ENCODE peak calls at places on chromosomes 16 and 17, in five cellular contexts. R, Z, O, N and I are unnamed samples.

GRCh38 chr16:58301052-58301451 is 6.2 kb upstream of the PRSS54 start:
- DNase-seq in R (no peak), Z (no peak), O (no peak), N (no peak), I (no peak)

GRCh38 chr16:63426275-63426870 is 1390.1 kb upstream of the CDH8 start:
- DNase-seq in R (no peak), Z (no peak), O (no peak), N (no peak), I (no peak)

GRCh38 chr16:78579020-78579419 is 479.6 kb downstream of the WWOX start:
- DNase-seq in R (no peak), Z (no peak), O (no peak), N (no peak), I (no peak)

GRCh38 chr17:73718912-73719311 is 74.7 kb upstream of the SDK2 start:
- DNase-seq in R (no peak), Z (no peak), O (no peak), N (no peak), I (no peak)

GRCh38 chr17:37083461-37083860 is 134.7 kb downstream of the AATF start:
- DNase-seq in R (no peak), Z (no peak), O (no peak), N (no peak), I (no peak)

GRCh38 chr17:81494984-81495383 is 17.6 kb downstream of the ACTG1 start:
- DNase-seq in R (no peak), Z (no peak), O (peak), N (peak), I (no peak)

GRCh38 chr17:20073056-20073979 is 64.2 kb downstream of the SPECC1 start:
- DNase-seq in R (no peak), Z (no peak), O (no peak), N (no peak), I (no peak)

GRCh38 chr17:73795730-73796129 is 151.5 kb upstream of the SDK2 start:
- DNase-seq in R (no peak), Z (peak), O (no peak), N (no peak), I (no peak)

GRCh38 chr16:85327731-85328664 is 215.7 kb upstream of the CIBAR2 start:
- DNase-seq in R (no peak), Z (no peak), O (no peak), N (peak), I (no peak)

DNA sequence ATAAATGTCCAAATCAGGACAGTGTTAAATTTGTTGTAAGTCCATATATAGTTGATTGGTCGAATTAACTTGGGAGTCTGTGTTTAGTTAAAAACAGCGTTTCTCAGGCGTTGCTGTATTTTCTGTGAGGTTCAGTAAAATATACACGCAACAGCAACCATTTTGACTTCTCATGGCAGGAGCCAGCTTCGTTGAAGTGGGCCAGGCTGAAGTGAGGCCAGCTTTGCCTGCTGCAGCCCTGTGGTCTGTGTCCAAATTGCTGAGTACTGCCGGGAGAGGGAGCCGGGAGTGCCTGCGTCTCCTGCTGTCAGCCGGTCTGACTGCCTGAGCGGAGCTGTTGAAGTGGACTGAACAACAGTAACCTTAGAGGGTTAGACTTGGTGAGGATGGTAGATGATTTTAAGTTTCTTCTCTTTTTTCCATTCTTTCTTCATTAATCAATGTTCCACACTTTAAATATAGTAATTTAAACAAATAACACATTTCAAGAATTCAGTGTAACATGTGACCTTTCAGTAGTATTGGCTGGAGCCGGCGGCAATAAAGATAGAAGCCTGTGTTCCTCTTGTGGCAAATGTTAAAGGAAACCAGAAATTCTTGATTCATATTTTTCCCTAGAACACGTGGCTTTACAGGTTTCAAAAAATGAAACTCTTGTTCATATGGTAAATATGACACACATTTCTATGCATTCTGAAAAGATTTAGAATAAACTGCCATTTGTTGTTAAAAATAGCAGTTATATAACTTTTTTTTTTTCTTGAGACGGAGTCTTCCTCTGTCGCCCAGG is 37.0 kb upstream of the ZNF750 start:
- DNase-seq in R (no peak), Z (peak), O (peak), N (peak), I (no peak)
- TF ChIP-seq TAF1 in R (no peak), Z (no peak), O (no peak), N (peak), I (no peak)

DNA sequence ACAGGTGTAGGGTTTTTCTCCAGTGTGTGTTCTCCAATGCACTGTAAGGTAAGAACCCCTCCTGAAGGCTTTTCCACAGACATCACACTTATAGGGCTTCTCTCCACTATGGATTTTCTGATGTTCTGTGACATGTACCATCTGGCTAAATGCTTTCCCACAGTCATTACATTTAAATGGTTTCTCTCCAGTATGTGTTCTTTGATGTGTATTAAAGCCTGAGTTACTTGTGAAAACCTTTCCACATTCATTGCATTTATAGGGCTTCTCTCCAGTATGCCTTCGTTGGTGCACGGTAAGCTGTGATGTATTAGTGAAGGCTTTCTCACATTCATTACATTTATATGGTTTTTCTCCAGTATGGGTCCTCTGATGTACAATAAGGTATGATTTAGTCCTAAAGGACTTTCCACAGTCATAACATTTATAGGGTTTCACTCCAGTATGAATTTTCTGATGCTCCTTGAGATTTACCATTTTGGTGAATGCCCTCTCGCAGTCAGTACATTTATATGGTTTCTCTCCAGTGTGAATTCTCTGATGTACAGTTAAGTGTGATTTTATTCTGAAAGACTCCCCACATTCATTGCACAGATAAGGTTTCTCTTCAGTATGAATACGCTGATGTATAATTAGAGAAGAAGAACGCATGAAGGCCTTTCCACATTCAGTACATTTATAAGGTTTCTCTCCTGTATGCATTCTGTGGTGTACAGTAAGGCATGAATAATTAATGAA is 30.9 kb downstream of the ZNF624 start:
- DNase-seq in R (no peak), Z (no peak), O (no peak), N (no peak), I (no peak)
- TF ChIP-seq TAF1 in R (no peak), Z (no peak), O (no peak), N (no peak), I (no peak)

DNA sequence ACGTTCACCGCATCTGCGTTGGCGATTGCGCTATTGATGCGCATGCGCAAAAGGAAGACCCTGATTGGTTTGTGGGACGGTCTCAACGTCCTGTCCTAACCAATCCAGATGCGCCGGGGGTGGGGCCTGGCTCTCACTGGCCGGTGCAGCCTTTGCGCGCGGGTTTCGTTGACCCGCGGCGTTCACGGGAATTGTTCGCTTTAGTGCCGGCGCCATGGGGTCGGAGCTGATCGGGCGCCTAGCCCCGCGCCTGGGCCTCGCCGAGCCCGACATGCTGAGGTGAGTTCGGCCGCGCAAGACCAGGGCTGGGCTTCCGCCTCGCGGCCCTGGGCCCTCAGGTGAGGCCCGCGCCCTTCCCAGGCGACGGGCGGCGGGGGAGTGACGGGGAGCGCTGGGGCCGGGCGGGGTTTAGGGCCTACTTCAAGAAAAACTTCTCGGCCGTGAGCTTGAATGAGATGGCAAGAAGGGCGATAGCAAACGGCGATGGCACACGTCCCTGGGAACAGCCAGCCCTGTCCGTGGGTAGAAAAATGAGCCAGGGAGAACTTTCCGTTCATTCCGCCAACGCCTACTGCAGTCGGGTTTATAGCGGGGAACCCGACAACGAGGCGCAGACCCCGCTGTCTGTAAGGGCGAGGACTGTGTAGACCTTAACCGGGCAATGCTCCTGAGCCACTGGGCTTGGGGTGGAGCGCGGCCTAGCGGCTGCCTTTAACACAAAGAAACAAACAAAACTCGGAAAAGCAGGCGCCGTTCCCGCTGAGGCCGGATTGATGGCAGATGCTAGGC is at the start of gene ORC6:
- DNase-seq in R (no peak), Z (peak), O (peak), N (peak), I (peak)
- TF ChIP-seq TAF1 in R (peak), Z (peak), O (peak), N (peak), I (peak)

DNA sequence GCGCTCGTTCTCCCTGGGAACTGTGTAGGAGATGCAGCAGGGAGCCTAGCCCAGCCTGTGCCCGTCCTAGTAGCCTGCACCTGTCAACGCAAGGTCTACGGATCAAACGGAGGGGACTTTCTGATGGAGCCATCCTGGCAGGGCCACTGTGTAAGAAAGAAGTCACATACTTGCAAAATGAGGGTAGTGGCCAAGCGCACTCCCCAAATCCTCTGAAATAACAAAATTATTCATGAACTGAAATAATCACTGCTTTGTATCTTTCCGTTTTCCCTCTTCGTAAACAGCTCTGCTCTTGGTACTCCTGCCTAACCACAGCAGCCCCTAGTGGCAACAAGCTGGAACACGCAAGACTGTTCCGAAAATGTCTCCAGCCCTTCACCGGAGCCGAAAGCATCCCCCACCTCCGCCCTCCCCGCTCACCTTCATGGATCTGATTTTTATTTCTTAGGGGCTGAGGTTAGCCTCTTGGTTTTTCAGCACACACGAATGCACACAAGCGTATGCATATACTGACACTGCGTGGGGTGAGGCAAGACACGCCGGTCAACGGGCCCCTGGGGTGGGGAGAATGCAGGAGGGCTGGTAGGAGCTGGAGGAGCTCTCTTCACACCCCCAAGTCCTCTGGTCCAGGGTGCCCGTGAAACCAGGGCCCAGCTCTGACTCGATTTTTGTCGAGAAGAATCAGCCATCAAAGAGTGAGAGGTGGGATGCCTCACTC is 100.8 kb downstream of the ABCC12 start:
- DNase-seq in R (no peak), Z (peak), O (peak), N (peak), I (peak)
- TF ChIP-seq TAF1 in R (no peak), Z (no peak), O (no peak), N (no peak), I (no peak)

GRCh38 chr17:27218041-27218440 is 75.9 kb upstream of the WSB1 start:
- DNase-seq in R (no peak), Z (no peak), O (no peak), N (no peak), I (no peak)
- TF ChIP-seq TAF1 in R (no peak), Z (no peak), O (no peak), N (no peak), I (no peak)

GRCh38 chr17:50845260-50846147 is 10.1 kb downstream of the WFIKKN2 start:
- DNase-seq in R (no peak), Z (no peak), O (no peak), N (no peak), I (no peak)
- TF ChIP-seq TAF1 in R (no peak), Z (no peak), O (no peak), N (no peak), I (no peak)

GRCh38 chr16:31427441-31428276 is 501 bp downstream of the COX6A2 start:
- DNase-seq in R (no peak), Z (no peak), O (peak), N (peak), I (no peak)
- TF ChIP-seq TAF1 in R (no peak), Z (no peak), O (no peak), N (no peak), I (no peak)